ENCODE peak calls at places on chromosomes 6 and 20, in four cellular contexts. M is T-helper 17 cell, O is cardiac fibroblast, R is amniotic stem cell. S is an unnamed sample.

GRCh38 chr6:17032595-17033591 is 69.0 kb upstream of the STMND1 start:
- DNase-seq in R (peak), O (peak), M (no peak), S (no peak)

GRCh38 chr6:155832596-155832995 is 377.0 kb upstream of the NOX3 start:
- DNase-seq in O (peak), M (no peak), R (peak), S (no peak)

GRCh38 chr20:15022921-15023320 is 685.5 kb upstream of the FLRT3 start:
- DNase-seq in R (no peak), M (no peak), O (no peak), S (no peak)

GRCh38 chr6:88141641-88142298 is 24.4 kb downstream of the CNR1 start:
- DNase-seq in O (no peak), R (no peak), M (no peak), S (peak)

GRCh38 chr6:109772961-109773431 is 81.9 kb downstream of the FIG4 start:
- DNase-seq in R (no peak), O (peak), M (no peak), S (no peak)

GRCh38 chr6:33123732-33124524 is 48.1 kb downstream of the HLA-DPB1 start:
- DNase-seq in O (peak), R (no peak), M (no peak), S (no peak)

GRCh38 chr20:58649288-58650180 is 1.5 kb upstream of the STX16 start:
- DNase-seq in R (no peak), O (no peak), M (peak), S (no peak)

GRCh38 chr6:56840467-56841371 is 114.2 kb upstream of the BEND6 start:
- DNase-seq in R (peak), M (no peak), O (peak), S (no peak)

GRCh38 chr6:169167581-169168301 is 85.9 kb downstream of the THBS2 start:
- DNase-seq in O (peak), M (no peak), R (peak), S (no peak)

GRCh38 chr6:4928426-4928825 is 75.4 kb downstream of the RPP40 start:
- DNase-seq in O (peak), M (no peak), R (no peak), S (no peak)

S was measured in GM12892.